ENCODE peak calls at places on chromosomes 1 and 21, in eight cellular contexts. N is mammary epithelial cell, W is HCT116, V is sigmoid colon, T is stomach, O is neural progenitor cell, F is IMR-90, U is psoas muscle. M is an unnamed sample.

GRCh38 chr1:8122160-8122476 is 96.0 kb upstream of the ERRFI1 start:
- DNase-seq in O (no peak), T (no peak), N (peak; percentile 31), V (peak; percentile 73), W (no peak), F (peak; percentile 60), U (no peak), M (no peak)

GRCh38 chr1:119294728-119295127 is 73.9 kb upstream of the HAO2 start:
- DNase-seq in F (no peak), V (no peak), U (no peak), W (no peak), N (no peak), T (no peak), O (peak; percentile 28), M (no peak)

GRCh38 chr1:36176151-36176949 is 20.4 kb downstream of the MAP7D1 start:
- DNase-seq in U (no peak), W (no peak), N (no peak), T (no peak), F (no peak), O (peak; percentile 80), V (no peak), M (no peak)

GRCh38 chr21:26597981-26598380 is 24.9 kb upstream of the CYYR1 start:
- DNase-seq in T (no peak), O (no peak), U (no peak), W (no peak), V (no peak), F (no peak), N (peak; percentile 60), M (peak; percentile 77)

GRCh38 chr1:234997201-234998173 is 131.2 kb downstream of the TOMM20 start:
- DNase-seq in T (peak; percentile 95), W (peak; percentile 97), N (peak; percentile 100), U (peak; percentile 100), O (no peak), V (peak; percentile 100), F (peak; percentile 99), M (peak; percentile 100)

GRCh38 chr1:30418426-30419245 is 304.7 kb downstream of the MATN1 start:
- DNase-seq in N (no peak), V (no peak), W (no peak), T (no peak), U (no peak), F (no peak), O (no peak), M (no peak)

GRCh38 chr1:117146067-117146466 is 24.5 kb upstream of the TRIM45 start:
- DNase-seq in F (no peak), O (no peak), U (no peak), W (no peak), V (no peak), N (no peak), T (no peak), M (no peak)

GRCh38 chr1:181128592-181129497 is 40.3 kb downstream of the IER5 start:
- DNase-seq in N (no peak), F (no peak), U (no peak), O (peak; percentile 87), W (no peak), V (no peak), T (no peak), M (no peak)

GRCh38 chr1:81801032-81801833 is 499 bp downstream of the ADGRL2 start:
- DNase-seq in O (peak; percentile 94), W (no peak), U (peak; percentile 80), V (peak; percentile 93), T (peak; percentile 68), F (peak; percentile 88), N (peak; percentile 91), M (peak; percentile 93)

GRCh38 chr21:36059823-36060158 is 535 bp downstream of the SETD4 start:
- DNase-seq in U (peak; percentile 70), V (peak; percentile 75), W (no peak), N (no peak), T (peak; percentile 30), O (no peak), F (no peak), M (no peak)

GRCh38 chr21:45021428-45022347 is 52.7 kb upstream of the ADARB1 start:
- DNase-seq in T (no peak), V (peak; percentile 68), W (no peak), N (no peak), U (peak; percentile 42), F (no peak), O (no peak), M (no peak)

GRCh38 chr1:211722277-211723175 is 47.1 kb upstream of the NEK2 start:
- DNase-seq in F (no peak), U (no peak), V (no peak), O (no peak), N (no peak), W (no peak), T (no peak), M (no peak)

GRCh38 chr1:20174937-20175666 is 10.8 kb upstream of the UBXN10 start:
- DNase-seq in V (no peak), O (no peak), U (no peak), N (no peak), T (no peak), W (no peak), F (no peak), M (no peak)

GRCh38 chr21:33825898-33826297 is 89.7 kb downstream of the ATP5PO start:
- DNase-seq in T (no peak), V (no peak), O (no peak), U (no peak), W (no peak), N (no peak), F (peak; percentile 65), M (no peak)

GRCh38 chr1:201336711-201337450 is 40.6 kb downstream of the TNNT2 start:
- DNase-seq in T (no peak), W (no peak), N (no peak), F (no peak), U (no peak), V (peak; percentile 35), O (no peak), M (no peak)

GRCh38 chr1:77413541-77414335 is 131.9 kb downstream of the AK5 start:
- DNase-seq in U (no peak), W (no peak), V (no peak), F (no peak), N (no peak), T (no peak), O (no peak), M (no peak)

GRCh38 chr1:205348559-205349477 is 7.9 kb downstream of the KLHDC8A start:
- DNase-seq in W (no peak), N (no peak), U (no peak), V (no peak), F (no peak), T (no peak), O (no peak), M (no peak)

GRCh38 chr1:8680628-8681316 is 136.7 kb downstream of the RERE start:
- DNase-seq in N (no peak), F (no peak), U (no peak), V (no peak), T (no peak), O (no peak), W (no peak), M (no peak)

GRCh38 chr1:201282931-201283829 is at the start of gene PKP1:
- DNase-seq in N (peak; percentile 89), O (peak; percentile 38), W (no peak), V (peak; percentile 58), F (peak; percentile 10), U (peak; percentile 64), T (peak; percentile 49), M (no peak)

GRCh38 chr1:245788269-245788668 is 633.5 kb downstream of the KIF26B start:
- DNase-seq in T (no peak), F (peak; percentile 98), O (no peak), W (no peak), V (no peak), U (no peak), N (peak; percentile 92), M (peak; percentile 88)

GRCh38 chr1:25425098-25426085 is 4.8 kb upstream of the RHCE start:
- DNase-seq in U (no peak), T (peak; percentile 64), W (no peak), V (no peak), N (peak; percentile 56), F (peak; percentile 33), O (no peak), M (peak; percentile 59)
- H3K4me1 ChIP-seq in U (peaks cover 4% of the 10 kb centered on the region), T (no peaks in the 10 kb centered on the region), W (peaks cover 3% of the 10 kb centered on the region), V (peaks cover 8% of the 10 kb centered on the region), N (no peaks in the 10 kb centered on the region), F (no peaks in the 10 kb centered on the region), O (no peaks in the 10 kb centered on the region), M (no peaks in the 10 kb centered on the region)

DNA sequence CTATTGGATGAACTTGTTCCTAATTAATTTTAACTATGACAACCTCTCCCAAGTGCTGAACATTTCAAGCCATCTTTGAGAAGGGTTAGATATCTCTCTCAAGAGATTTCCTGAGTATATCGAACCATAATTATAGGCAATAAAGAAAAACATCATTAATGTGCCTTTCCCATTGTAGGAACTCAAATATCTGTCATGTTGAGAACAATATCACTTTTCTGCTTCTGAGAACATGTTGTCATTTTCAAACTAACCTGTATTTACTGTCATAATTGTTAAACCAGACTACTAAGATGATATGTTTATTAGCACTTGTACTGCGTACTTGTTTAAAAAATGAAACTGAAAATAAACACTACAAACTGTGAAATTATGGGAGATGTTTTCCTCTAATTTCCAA is 4.3 kb downstream of the EPS15 start:
- DNase-seq in F (no peak), V (no peak), U (no peak), N (no peak), T (no peak), W (no peak), O (no peak), M (no peak)
- H3K4me1 ChIP-seq in F (peaks cover 5% of the 10 kb centered on the region), V (peaks cover 78% of the 10 kb centered on the region), U (peaks cover 66% of the 10 kb centered on the region), N (peaks cover 10% of the 10 kb centered on the region), T (peaks cover 39% of the 10 kb centered on the region), W (peaks cover 5% of the 10 kb centered on the region), O (peaks cover 11% of the 10 kb centered on the region), M (peaks cover 19% of the 10 kb centered on the region)

DNA sequence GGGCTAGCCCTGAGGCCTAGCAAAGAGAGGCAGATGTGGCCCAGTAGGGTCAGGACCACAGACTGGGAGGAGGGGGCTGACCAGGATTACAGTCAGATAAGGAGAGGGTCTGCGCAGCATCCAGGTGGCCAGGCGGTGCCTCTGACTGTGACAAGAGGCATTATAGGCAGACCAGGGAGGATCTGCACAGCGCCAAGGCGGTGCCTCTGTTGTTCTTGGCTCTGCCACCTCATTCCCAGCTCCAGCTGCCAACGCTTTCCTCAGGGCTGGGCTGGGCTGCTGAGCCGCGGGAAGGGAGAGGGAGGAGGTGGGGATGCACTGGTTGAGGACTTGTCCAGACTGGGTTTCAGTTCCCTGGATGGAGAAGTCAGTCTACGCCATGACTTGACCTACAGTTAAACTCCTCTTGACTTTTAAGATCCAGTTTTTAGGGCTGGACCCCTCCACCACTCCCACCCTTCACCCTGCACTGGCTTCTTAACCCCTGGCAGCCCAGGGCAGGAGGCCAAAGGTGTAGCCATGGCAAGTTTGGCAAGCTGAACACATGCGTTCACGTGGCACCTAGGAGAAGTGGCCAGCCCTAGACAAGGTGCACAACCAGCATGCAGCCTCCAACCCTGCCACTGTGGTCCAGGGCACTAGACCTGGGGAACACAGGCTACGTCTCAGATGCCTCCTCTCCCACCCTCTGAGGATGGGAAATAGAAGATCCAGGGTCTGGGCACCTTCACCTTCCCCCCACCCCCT is 4.5 kb upstream of the CRABP2 start:
- DNase-seq in F (peak; percentile 62), U (peak; percentile 79), W (no peak), T (peak; percentile 81), V (peak; percentile 87), O (peak; percentile 14), N (peak; percentile 90), M (peak; percentile 51)
- H3K4me1 ChIP-seq in F (peaks cover 45% of the 10 kb centered on the region), U (peaks cover 14% of the 10 kb centered on the region), W (peaks cover 88% of the 10 kb centered on the region), T (peaks cover 19% of the 10 kb centered on the region), V (peaks cover 69% of the 10 kb centered on the region), O (peaks cover 55% of the 10 kb centered on the region), N (peaks cover 45% of the 10 kb centered on the region), M (peaks cover 12% of the 10 kb centered on the region)

DNA sequence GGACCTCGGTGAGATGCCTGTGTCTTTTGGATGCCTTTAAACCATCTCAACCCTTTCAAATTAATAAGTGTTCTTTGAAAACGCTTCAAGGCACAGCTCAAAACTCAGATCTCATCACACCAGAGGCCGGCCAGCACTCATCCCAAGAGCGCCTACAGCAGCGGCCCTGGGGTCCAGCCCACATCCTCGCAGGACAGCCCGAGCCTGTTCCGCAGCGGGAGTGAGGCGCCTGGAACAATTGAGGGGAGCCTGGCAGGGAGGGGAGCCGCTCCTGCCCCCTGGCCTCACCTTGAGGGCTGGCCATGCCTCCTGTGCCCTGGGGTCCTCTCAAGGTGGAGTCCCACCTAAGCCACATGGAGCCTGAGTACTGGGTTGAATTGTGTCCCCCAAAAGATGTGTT is 37.9 kb downstream of the ACOT7 start:
- DNase-seq in V (peak; percentile 38), O (no peak), W (no peak), N (no peak), T (no peak), U (no peak), F (no peak), M (no peak)
- H3K4me1 ChIP-seq in V (peaks cover 57% of the 10 kb centered on the region), O (peaks cover 20% of the 10 kb centered on the region), W (peaks cover 59% of the 10 kb centered on the region), N (peaks cover 76% of the 10 kb centered on the region), T (peaks cover 56% of the 10 kb centered on the region), U (peaks cover 29% of the 10 kb centered on the region), F (peaks cover 27% of the 10 kb centered on the region), M (peaks cover 26% of the 10 kb centered on the region)